ENCODE peak calls at places on chromosomes 6 and 20, in five cellular contexts. Q is prostate gland, X is stomach, R is esophagus muscularis mucosa, M is spleen. C is an unnamed sample.

GRCh38 chr20:34017610-34018009 is 23.9 kb downstream of the RALY start:
- DNase-seq in Q (no peak), X (no peak), R (no peak), M (no peak), C (no peak)

GRCh38 chr20:52749020-52749419 is 223.1 kb upstream of the TSHZ2 start:
- DNase-seq in Q (no peak), X (no peak), R (no peak), M (no peak), C (no peak)

GRCh38 chr6:39887692-39888450 is 46.4 kb downstream of the MOCS1 start:
- DNase-seq in Q (no peak), X (peak; percentile 65), R (no peak), M (no peak), C (peak; percentile 70)

GRCh38 chr6:169227116-169227515 is 26.5 kb downstream of the THBS2 start:
- DNase-seq in Q (no peak), X (no peak), R (peak; percentile 77), M (no peak), C (no peak)

GRCh38 chr6:52416629-52417151 is 3.5 kb upstream of the EFHC1 start:
- DNase-seq in Q (peak; percentile 46), X (no peak), R (no peak), M (no peak), C (no peak)

GRCh38 chr20:41476013-41476441 is 109.4 kb upstream of the EMILIN3 start:
- DNase-seq in Q (peak; percentile 15), X (peak; percentile 45), R (no peak), M (no peak), C (no peak)

GRCh38 chr6:141561154-141561553 is 571.6 kb upstream of the GJE1 start:
- DNase-seq in Q (peak; percentile 10), X (no peak), R (no peak), M (no peak), C (no peak)

GRCh38 chr6:139303176-139303575 is 11.4 kb upstream of the TXLNB start:
- DNase-seq in Q (no peak), X (no peak), R (no peak), M (no peak), C (no peak)

GRCh38 chr6:33126101-33126714 is 50.4 kb downstream of the HLA-DPB1 start:
- DNase-seq in Q (peak; percentile 52), X (peak; percentile 76), R (no peak), M (peak; percentile 90), C (no peak)

GRCh38 chr6:101626264-101626663 is 232.8 kb downstream of the GRIK2 start:
- DNase-seq in Q (no peak), X (no peak), R (no peak), M (peak; percentile 37), C (no peak)

GRCh38 chr20:38049800-38050199 is 16.3 kb downstream of the RPRD1B start:
- DNase-seq in Q (peak; percentile 24), X (no peak), R (no peak), M (no peak), C (no peak)

GRCh38 chr6:42021847-42022754 is 28.2 kb upstream of the TAF8 start:
- DNase-seq in Q (no peak), X (no peak), R (no peak), M (peak; percentile 84), C (no peak)

GRCh38 chr6:53651764-53652401 is 13.7 kb downstream of the KLHL31 start:
- DNase-seq in Q (peak; percentile 83), X (peak; percentile 85), R (no peak), M (peak; percentile 95), C (peak; percentile 85)

GRCh38 chr6:11613858-11614257 is 76.3 kb downstream of the TMEM170B start:
- DNase-seq in Q (no peak), X (no peak), R (no peak), M (no peak), C (no peak)

GRCh38 chr20:3340443-3340842 is 67.0 kb downstream of the DNAAF9 start:
- DNase-seq in Q (no peak), X (peak; percentile 84), R (no peak), M (peak; percentile 81), C (peak; percentile 88)

GRCh38 chr6:35146453-35146852 is 5.3 kb upstream of the TCP11 start:
- DNase-seq in Q (peak; percentile 46), X (peak; percentile 73), R (no peak), M (no peak), C (peak; percentile 50)

GRCh38 chr20:45291526-45291925 is 15.1 kb upstream of the RBPJL start:
- DNase-seq in Q (no peak), X (no peak), R (no peak), M (no peak), C (no peak)

GRCh38 chr6:151690303-151690702 is 117.2 kb upstream of the ESR1 start:
- DNase-seq in Q (no peak), X (no peak), R (no peak), M (no peak), C (no peak)
- H3K27ac ChIP-seq in Q (peak overlapping the region; percentile 35), X (peak overlapping the region; percentile 18), R (peak overlapping the region; percentile 60), M (peak overlapping the region; percentile 79), C (peak overlapping the region; percentile 52)

DNA sequence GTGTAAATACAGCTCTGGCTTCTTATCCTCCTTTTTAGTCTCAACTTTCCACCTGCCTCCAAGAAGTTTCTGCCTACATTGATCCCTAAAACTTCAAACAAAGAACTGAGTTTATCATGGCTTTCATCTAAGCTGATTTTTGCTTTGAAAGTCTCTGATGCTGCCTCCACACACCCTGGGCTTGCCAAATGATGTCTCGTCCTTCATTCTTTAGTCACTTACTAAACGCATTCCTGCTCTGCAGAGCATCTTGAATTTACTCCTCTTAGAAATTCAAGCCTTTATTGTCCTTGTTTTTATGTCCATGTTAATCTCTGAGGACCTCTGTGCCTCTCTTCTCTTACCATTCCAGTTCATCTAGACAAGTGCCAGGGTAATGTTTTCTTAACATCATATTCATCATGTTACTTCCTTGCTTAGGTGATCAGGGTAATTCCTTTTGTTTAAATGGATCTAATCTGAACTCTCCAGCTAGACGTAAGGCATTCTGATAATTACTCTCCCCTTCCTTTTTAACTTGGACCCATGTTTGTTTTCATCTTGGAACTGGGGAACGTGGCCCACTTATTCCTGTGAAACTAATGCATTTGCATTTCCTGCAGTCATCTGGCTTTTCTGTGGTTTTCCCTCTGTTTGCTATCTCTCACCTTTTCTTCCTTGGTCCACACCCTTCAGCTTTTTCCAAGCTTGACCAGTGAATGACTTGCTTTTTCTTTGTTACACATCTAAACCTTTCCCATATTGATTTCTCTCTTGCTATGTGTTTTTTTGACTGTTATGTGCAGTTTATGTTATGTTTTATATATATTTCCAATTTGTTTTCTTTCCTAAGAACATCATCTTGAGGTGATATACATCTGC is 33.1 kb downstream of the SLX4IP start:
- DNase-seq in Q (no peak), X (no peak), R (no peak), M (no peak), C (no peak)
- TF ChIP-seq POLR2A in Q (no peak), X (no peak), R (no peak), M (no peak), C (no peak)

DNA sequence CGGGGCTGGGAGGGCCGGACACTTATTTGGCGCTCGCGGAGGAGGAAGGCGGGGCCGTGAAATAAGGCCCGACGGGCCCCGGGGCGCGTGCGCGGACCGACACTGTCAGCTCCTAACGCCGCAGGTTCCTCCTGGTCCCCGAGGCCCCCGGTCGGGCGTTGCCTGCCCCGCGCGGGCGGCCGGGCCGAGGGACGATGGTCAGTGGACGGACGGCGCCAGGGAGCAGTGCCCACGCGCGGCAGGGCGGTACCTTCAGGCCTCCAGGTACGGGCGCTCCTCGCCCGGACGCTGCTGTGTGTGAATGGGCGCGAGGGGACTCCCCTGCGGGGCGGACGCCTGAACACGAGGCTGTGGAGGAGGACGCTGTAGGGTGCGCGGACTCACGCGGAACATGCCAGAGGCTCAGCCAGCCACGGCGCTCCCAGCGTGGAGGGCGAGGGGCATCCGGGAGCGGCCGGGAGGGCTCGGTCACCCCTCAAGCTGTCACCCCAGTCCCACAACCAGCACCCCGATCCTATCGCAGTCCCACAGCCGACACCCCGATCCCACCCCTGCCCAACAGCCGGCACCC is 313 bp upstream of the GMEB2 start:
- DNase-seq in Q (peak; percentile 93), X (peak; percentile 96), R (peak; percentile 99), M (peak; percentile 98), C (peak; percentile 94)
- TF ChIP-seq POLR2AphosphoS5 in Q (peak; percentile 74), X (peak; percentile 40), R (peak; percentile 88), M (peak; percentile 95), C (peak; percentile 83)

GRCh38 chr6:43060034-43060754 is 763 bp downstream of the KLC4 start:
- DNase-seq in Q (peak; percentile 31), X (peak; percentile 79), R (no peak), M (no peak), C (no peak)
- H3K27ac ChIP-seq in Q (peak overlapping the region; percentile 92), X (peak overlapping the region; percentile 93), R (peak overlapping the region; percentile 91), M (peak overlapping the region; percentile 93), C (peak overlapping the region; percentile 92)

GRCh38 chr20:24701027-24701426 is 231.6 kb downstream of the SYNDIG1 start:
- DNase-seq in Q (no peak), X (no peak), R (peak; percentile 79), M (no peak), C (no peak)
- TF ChIP-seq POLR2A in Q (no peak), X (no peak), R (no peak), M (no peak), C (no peak)

GRCh38 chr6:15518878-15519277 is 143.9 kb downstream of the DTNBP1 start:
- DNase-seq in Q (no peak), X (no peak), R (no peak), M (peak; percentile 71), C (no peak)
- TF ChIP-seq POLR2AphosphoS5 in Q (no peak), X (no peak), R (no peak), M (no peak), C (no peak)

GRCh38 chr20:62367483-62368302 is 581 bp upstream of the LAMA5 start:
- DNase-seq in Q (no peak), X (peak; percentile 60), R (no peak), M (no peak), C (no peak)
- H3K27ac ChIP-seq in Q (peak overlapping the region; percentile 92), X (peak overlapping the region; percentile 82), R (peak overlapping the region; percentile 93), M (peak overlapping the region; percentile 82), C (peak overlapping the region; percentile 98)

GRCh38 chr6:152378154-152378553 is 259.0 kb downstream of the SYNE1 start:
- DNase-seq in Q (no peak), X (no peak), R (no peak), M (no peak), C (no peak)

GRCh38 chr6:152380993-152381898 is 255.9 kb downstream of the SYNE1 start:
- DNase-seq in Q (peak; percentile 10), X (peak; percentile 41), R (no peak), M (no peak), C (peak; percentile 66)

GRCh38 chr6:152386131-152386530 is 251.0 kb downstream of the SYNE1 start:
- DNase-seq in Q (no peak), X (no peak), R (no peak), M (no peak), C (no peak)

GRCh38 chr6:152375200-152375599 is 262.0 kb downstream of the SYNE1 start:
- DNase-seq in Q (no peak), X (no peak), R (no peak), M (no peak), C (no peak)

GRCh38 chr6:152380351-152380767 is 256.8 kb downstream of the SYNE1 start:
- DNase-seq in Q (no peak), X (no peak), R (no peak), M (no peak), C (no peak)
- TF ChIP-seq POLR2A in Q (no peak), X (no peak), R (no peak), M (no peak), C (peak; percentile 19)

C was measured in upper lobe of left lung.